ENCODE peak calls at places on chromosomes 13 and 19, in ten cellular contexts. T is activated CD8-positive, alpha-beta memory T cell treated with anti-CD3 and anti-CD28 coated beads for 4 hours; L is NCI-H748 treated with DMSO at 0.1 percent for 48 hours; D is GDM1; J is cardiac fibroblast; U is transverse colon; I is tibial artery; G is A673; R is tibial nerve; C is astrocyte of the cerebellum. O is an unnamed sample.

GRCh38 chr13:35457258-35457657 is 19.2 kb downstream of the MAB21L1 start:
- DNase-seq in T (no peak), L (no peak), D (no peak), J (no peak), U (no peak), I (no peak), G (no peak), R (no peak), C (no peak), O (no peak)

GRCh38 chr19:56934438-56935090 is 94.0 kb upstream of the PEG3 start:
- DNase-seq in T (no peak), L (no peak), D (no peak), J (no peak), U (no peak), I (no peak), G (no peak), R (no peak), C (no peak), O (no peak)

GRCh38 chr19:35907377-35907745 is 734 bp downstream of the TYROBP start:
- DNase-seq in T (no peak), L (no peak), D (no peak), J (no peak), U (no peak), I (no peak), G (no peak), R (no peak), C (no peak), O (no peak)

GRCh38 chr19:33296473-33297060 is 5.8 kb downstream of the CEBPA start:
- DNase-seq in T (no peak), L (no peak), D (no peak), J (no peak), U (no peak), I (no peak), G (no peak), R (no peak), C (no peak), O (no peak)

GRCh38 chr13:46076827-46077226 is 24.3 kb upstream of the ZC3H13 start:
- DNase-seq in T (no peak), L (no peak), D (no peak), J (no peak), U (no peak), I (no peak), G (no peak), R (no peak), C (no peak), O (no peak)

GRCh38 chr19:56840452-56841193 is at the start of the genes PEG3 and ZIM2:
- DNase-seq in T (no peak), L (no peak), D (no peak), J (peak), U (peak), I (peak), G (peak), R (no peak), C (no peak), O (peak)

GRCh38 chr13:50303963-50304721 is 288.9 kb downstream of the KCNRG start:
- DNase-seq in T (no peak), L (no peak), D (no peak), J (no peak), U (no peak), I (no peak), G (no peak), R (no peak), C (no peak), O (no peak)

GRCh38 chr13:29758591-29759114 is 91.8 kb downstream of the UBL3 start:
- DNase-seq in T (peak), L (no peak), D (peak), J (no peak), U (peak), I (no peak), G (no peak), R (no peak), C (no peak), O (peak)

GRCh38 chr13:24038846-24039330 is 121.6 kb upstream of the SPATA13 start:
- DNase-seq in T (no peak), L (peak), D (no peak), J (no peak), U (peak), I (no peak), G (no peak), R (no peak), C (peak), O (no peak)

GRCh38 chr19:4447327-4448146 is 10.1 kb downstream of the UBXN6 start:
- DNase-seq in T (no peak), L (no peak), D (no peak), J (no peak), U (no peak), I (no peak), G (no peak), R (no peak), C (no peak), O (no peak)

GRCh38 chr19:46932346-46932745 is 71.5 kb downstream of the ARHGAP35 start:
- DNase-seq in T (no peak), L (no peak), D (no peak), J (peak), U (no peak), I (no peak), G (no peak), R (no peak), C (no peak), O (no peak)

GRCh38 chr13:113554333-113554700 is 30.2 kb upstream of the TFDP1 start:
- DNase-seq in T (no peak), L (no peak), D (no peak), J (no peak), U (no peak), I (no peak), G (no peak), R (no peak), C (no peak), O (no peak)

GRCh38 chr19:19039901-19040300 is 6.5 kb downstream of the ARMC6 start:
- DNase-seq in T (no peak), L (no peak), D (no peak), J (no peak), U (no peak), I (no peak), G (no peak), R (no peak), C (no peak), O (no peak)

GRCh38 chr19:55372316-55373081 is 2.2 kb upstream of the IL11 start:
- DNase-seq in T (no peak), L (no peak), D (no peak), J (peak), U (no peak), I (no peak), G (no peak), R (no peak), C (no peak), O (no peak)

GRCh38 chr19:4870025-4870700 is 2.7 kb upstream of the PLIN3 start:
- DNase-seq in T (no peak), L (no peak), D (peak), J (peak), U (peak), I (no peak), G (peak), R (no peak), C (peak), O (peak)

GRCh38 chr19:38831142-38831605 is 420 bp downstream of the ECH1 start:
- DNase-seq in T (no peak), L (peak), D (no peak), J (peak), U (peak), I (peak), G (no peak), R (peak), C (peak), O (peak)

GRCh38 chr19:1318678-1319471 is 33.2 kb downstream of the EFNA2 start:
- DNase-seq in T (no peak), L (no peak), D (no peak), J (no peak), U (no peak), I (no peak), G (peak), R (no peak), C (no peak), O (no peak)

GRCh38 chr19:1431759-1432506 is 6.3 kb upstream of the RPS15 start:
- DNase-seq in T (no peak), L (no peak), D (no peak), J (no peak), U (no peak), I (no peak), G (no peak), R (no peak), C (no peak), O (no peak)

GRCh38 chr19:16263115-16263839 is 61.3 kb upstream of the KLF2 start:
- DNase-seq in T (no peak), L (no peak), D (no peak), J (no peak), U (peak), I (no peak), G (no peak), R (no peak), C (no peak), O (no peak)

GRCh38 chr19:35715981-35716734 is 1.6 kb upstream of the KMT2B start:
- DNase-seq in T (no peak), L (peak), D (no peak), J (no peak), U (no peak), I (no peak), G (no peak), R (no peak), C (no peak), O (peak)

GRCh38 chr19:6209233-6209632 is 70.5 kb downstream of the MLLT1 start:
- DNase-seq in T (no peak), L (no peak), D (no peak), J (no peak), U (no peak), I (no peak), G (no peak), R (no peak), C (no peak), O (peak)

GRCh38 chr13:105167385-105167784 is 1368.1 kb downstream of the EFNB2 start:
- DNase-seq in T (no peak), L (no peak), D (no peak), J (no peak), U (no peak), I (no peak), G (no peak), R (no peak), C (no peak), O (no peak)

O was measured in psoas muscle.